ENCODE peak calls at places on chromosomes 11 and 22, in ten cellular contexts. One of them, this sample, is unnamed.

GRCh38 chr22:42270178-42270511 is 308 bp downstream of the TCF20 start:
- DNase-seq in right atrium auricular region: no peak
- DNase-seq in IMR-90: no peak
- DNase-seq in CD8-positive, alpha-beta memory T cell: peak; percentile 63
- DNase-seq in body of pancreas: peak; percentile 34
- DNase-seq in OCI-LY7: no peak
- DNase-seq in adipocyte: no peak
- DNase-seq in Caco-2: peak; percentile 76
- DNase-seq in spleen: no peak
- DNase-seq in fibroblast of lung: no peak
- DNase-seq in this sample: no peak

GRCh38 chr11:100338144-100338840 is 348.8 kb upstream of the ARHGAP42 start:
- DNase-seq in spleen: no peak
- DNase-seq in fibroblast of lung: no peak
- DNase-seq in IMR-90: no peak
- DNase-seq in Caco-2: no peak
- DNase-seq in OCI-LY7: no peak
- DNase-seq in body of pancreas: no peak
- DNase-seq in right atrium auricular region: no peak
- DNase-seq in adipocyte: no peak
- DNase-seq in CD8-positive, alpha-beta memory T cell: no peak
- DNase-seq in this sample: no peak

GRCh38 chr22:20319041-20319744 is 667 bp downstream of the DGCR6L start:
- DNase-seq in IMR-90: no peak
- DNase-seq in fibroblast of lung: no peak
- DNase-seq in spleen: peak; percentile 56
- DNase-seq in right atrium auricular region: peak; percentile 55
- DNase-seq in Caco-2: no peak
- DNase-seq in body of pancreas: no peak
- DNase-seq in adipocyte: peak; percentile 52
- DNase-seq in OCI-LY7: peak; percentile 37
- DNase-seq in CD8-positive, alpha-beta memory T cell: peak; percentile 44
- DNase-seq in this sample: peak; percentile 48

GRCh38 chr22:50711446-50712340 is 26.3 kb upstream of the ACR start:
- DNase-seq in CD8-positive, alpha-beta memory T cell: no peak
- DNase-seq in fibroblast of lung: no peak
- DNase-seq in spleen: peak; percentile 59
- DNase-seq in adipocyte: no peak
- DNase-seq in IMR-90: no peak
- DNase-seq in body of pancreas: no peak
- DNase-seq in OCI-LY7: no peak
- DNase-seq in right atrium auricular region: no peak
- DNase-seq in Caco-2: no peak
- DNase-seq in this sample: peak; percentile 23

GRCh38 chr11:107018902-107019493 is 722 bp upstream of the GUCY1A2 start:
- DNase-seq in CD8-positive, alpha-beta memory T cell: no peak
- DNase-seq in Caco-2: peak; percentile 80
- DNase-seq in spleen: peak; percentile 78
- DNase-seq in adipocyte: peak; percentile 91
- DNase-seq in body of pancreas: peak; percentile 63
- DNase-seq in IMR-90: peak; percentile 61
- DNase-seq in right atrium auricular region: peak; percentile 73
- DNase-seq in OCI-LY7: no peak
- DNase-seq in fibroblast of lung: peak; percentile 75
- DNase-seq in this sample: peak; percentile 17

GRCh38 chr11:9862981-9863380 is 199.1 kb downstream of the SWAP70 start:
- DNase-seq in right atrium auricular region: no peak
- DNase-seq in body of pancreas: no peak
- DNase-seq in spleen: no peak
- DNase-seq in OCI-LY7: no peak
- DNase-seq in Caco-2: no peak
- DNase-seq in fibroblast of lung: no peak
- DNase-seq in IMR-90: no peak
- DNase-seq in CD8-positive, alpha-beta memory T cell: no peak
- DNase-seq in adipocyte: no peak
- DNase-seq in this sample: no peak

GRCh38 chr11:126090452-126090851 is 27.8 kb upstream of the CDON start:
- DNase-seq in Caco-2: no peak
- DNase-seq in CD8-positive, alpha-beta memory T cell: no peak
- DNase-seq in spleen: peak; percentile 31
- DNase-seq in adipocyte: no peak
- DNase-seq in fibroblast of lung: no peak
- DNase-seq in IMR-90: no peak
- DNase-seq in body of pancreas: no peak
- DNase-seq in right atrium auricular region: no peak
- DNase-seq in OCI-LY7: no peak
- DNase-seq in this sample: no peak

GRCh38 chr22:46010177-46010867 is 33.4 kb upstream of the WNT7B start:
- DNase-seq in body of pancreas: no peak
- DNase-seq in Caco-2: no peak
- DNase-seq in adipocyte: no peak
- DNase-seq in fibroblast of lung: no peak
- DNase-seq in spleen: peak; percentile 71
- DNase-seq in right atrium auricular region: no peak
- DNase-seq in OCI-LY7: no peak
- DNase-seq in CD8-positive, alpha-beta memory T cell: no peak
- DNase-seq in IMR-90: peak; percentile 55
- DNase-seq in this sample: no peak

GRCh38 chr22:50532353-50532700 is 2.5 kb upstream of the TYMP start:
- DNase-seq in body of pancreas: no peak
- DNase-seq in CD8-positive, alpha-beta memory T cell: peak; percentile 50
- DNase-seq in spleen: no peak
- DNase-seq in OCI-LY7: peak; percentile 22
- DNase-seq in adipocyte: no peak
- DNase-seq in Caco-2: peak; percentile 39
- DNase-seq in right atrium auricular region: no peak
- DNase-seq in IMR-90: no peak
- DNase-seq in fibroblast of lung: no peak
- DNase-seq in this sample: no peak

GRCh38 chr11:63961608-63962412 is 12.6 kb upstream of the COX8A start:
- DNase-seq in adipocyte: peak; percentile 19
- DNase-seq in body of pancreas: peak; percentile 60
- DNase-seq in OCI-LY7: no peak
- DNase-seq in fibroblast of lung: peak; percentile 78
- DNase-seq in right atrium auricular region: no peak
- DNase-seq in spleen: no peak
- DNase-seq in IMR-90: peak; percentile 31
- DNase-seq in CD8-positive, alpha-beta memory T cell: no peak
- DNase-seq in Caco-2: peak; percentile 65
- DNase-seq in this sample: no peak

GRCh38 chr11:96303980-96304379 is 39.0 kb downstream of the MAML2 start:
- DNase-seq in CD8-positive, alpha-beta memory T cell: no peak
- DNase-seq in Caco-2: no peak
- DNase-seq in right atrium auricular region: no peak
- DNase-seq in IMR-90: no peak
- DNase-seq in adipocyte: no peak
- DNase-seq in fibroblast of lung: no peak
- DNase-seq in body of pancreas: no peak
- DNase-seq in OCI-LY7: no peak
- DNase-seq in spleen: no peak
- DNase-seq in this sample: no peak

GRCh38 chr11:64687641-64688533 is 35.1 kb downstream of the NRXN2 start:
- DNase-seq in CD8-positive, alpha-beta memory T cell: no peak
- DNase-seq in IMR-90: no peak
- DNase-seq in Caco-2: no peak
- DNase-seq in OCI-LY7: no peak
- DNase-seq in body of pancreas: no peak
- DNase-seq in fibroblast of lung: no peak
- DNase-seq in right atrium auricular region: no peak
- DNase-seq in spleen: no peak
- DNase-seq in adipocyte: no peak
- DNase-seq in this sample: no peak

GRCh38 chr11:20399498-20399897 is 12.0 kb downstream of the PRMT3 start:
- DNase-seq in OCI-LY7: no peak
- DNase-seq in CD8-positive, alpha-beta memory T cell: no peak
- DNase-seq in fibroblast of lung: no peak
- DNase-seq in adipocyte: no peak
- DNase-seq in body of pancreas: no peak
- DNase-seq in right atrium auricular region: no peak
- DNase-seq in Caco-2: no peak
- DNase-seq in IMR-90: no peak
- DNase-seq in spleen: no peak
- DNase-seq in this sample: no peak

GRCh38 chr11:20397281-20397680 is 9.8 kb downstream of the PRMT3 start:
- DNase-seq in Caco-2: no peak
- DNase-seq in adipocyte: peak; percentile 72
- DNase-seq in OCI-LY7: peak; percentile 40
- DNase-seq in fibroblast of lung: peak; percentile 63
- DNase-seq in body of pancreas: peak; percentile 38
- DNase-seq in right atrium auricular region: no peak
- DNase-seq in IMR-90: peak; percentile 57
- DNase-seq in spleen: no peak
- DNase-seq in CD8-positive, alpha-beta memory T cell: peak; percentile 49
- DNase-seq in this sample: no peak

GRCh38 chr11:20406484-20406883 is 19.0 kb downstream of the PRMT3 start:
- DNase-seq in IMR-90: no peak
- DNase-seq in fibroblast of lung: no peak
- DNase-seq in spleen: no peak
- DNase-seq in Caco-2: no peak
- DNase-seq in body of pancreas: no peak
- DNase-seq in adipocyte: no peak
- DNase-seq in CD8-positive, alpha-beta memory T cell: no peak
- DNase-seq in OCI-LY7: no peak
- DNase-seq in right atrium auricular region: no peak
- DNase-seq in this sample: no peak

GRCh38 chr11:20407344-20407743 is 19.8 kb downstream of the PRMT3 start:
- DNase-seq in fibroblast of lung: no peak
- DNase-seq in IMR-90: peak; percentile 53
- DNase-seq in OCI-LY7: no peak
- DNase-seq in Caco-2: no peak
- DNase-seq in adipocyte: peak; percentile 34
- DNase-seq in CD8-positive, alpha-beta memory T cell: no peak
- DNase-seq in spleen: no peak
- DNase-seq in body of pancreas: no peak
- DNase-seq in right atrium auricular region: no peak
- DNase-seq in this sample: no peak

GRCh38 chr11:20403059-20403458 is 15.5 kb downstream of the PRMT3 start:
- DNase-seq in adipocyte: no peak
- DNase-seq in OCI-LY7: no peak
- DNase-seq in right atrium auricular region: no peak
- DNase-seq in IMR-90: no peak
- DNase-seq in spleen: no peak
- DNase-seq in CD8-positive, alpha-beta memory T cell: no peak
- DNase-seq in fibroblast of lung: no peak
- DNase-seq in Caco-2: no peak
- DNase-seq in body of pancreas: no peak
- DNase-seq in this sample: no peak
- H3K36me3 ChIP-seq in adipocyte: peaks cover 65% of the 10 kb centered on the region
- H3K36me3 ChIP-seq in OCI-LY7: peaks cover 88% of the 10 kb centered on the region
- H3K36me3 ChIP-seq in right atrium auricular region: peaks cover 37% of the 10 kb centered on the region
- H3K36me3 ChIP-seq in IMR-90: no peaks in the 10 kb centered on the region
- H3K36me3 ChIP-seq in spleen: peaks cover 51% of the 10 kb centered on the region
- H3K36me3 ChIP-seq in CD8-positive, alpha-beta memory T cell: peaks cover 4% of the 10 kb centered on the region
- H3K36me3 ChIP-seq in fibroblast of lung: no peaks in the 10 kb centered on the region
- H3K36me3 ChIP-seq in Caco-2: no peaks in the 10 kb centered on the region
- H3K36me3 ChIP-seq in body of pancreas: peaks cover 9% of the 10 kb centered on the region
- H3K36me3 ChIP-seq in this sample: no peaks in the 10 kb centered on the region

DNA sequence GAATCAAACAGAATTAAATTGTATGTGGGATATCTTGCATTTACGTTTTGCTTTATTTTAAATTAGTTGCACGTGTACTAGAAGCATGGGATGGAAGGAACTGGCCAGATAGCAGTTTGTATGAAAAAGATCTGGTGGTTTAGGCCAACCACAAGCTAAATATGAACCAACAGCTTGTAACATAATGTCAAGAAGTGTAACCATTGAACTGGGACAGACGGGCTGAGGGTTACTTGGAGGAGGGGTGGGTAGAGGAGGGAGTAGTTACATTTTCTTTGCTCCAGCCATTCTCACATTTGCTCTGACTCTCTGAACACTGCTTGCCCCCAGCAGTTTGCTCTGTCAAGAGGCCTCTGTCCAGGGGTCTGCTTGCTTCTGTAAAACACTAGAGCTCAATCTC is 31.7 kb upstream of the CXCR5 start:
- DNase-seq in OCI-LY7: peak; percentile 86
- DNase-seq in IMR-90: no peak
- DNase-seq in CD8-positive, alpha-beta memory T cell: no peak
- DNase-seq in Caco-2: no peak
- DNase-seq in spleen: no peak
- DNase-seq in adipocyte: no peak
- DNase-seq in right atrium auricular region: no peak
- DNase-seq in body of pancreas: no peak
- DNase-seq in fibroblast of lung: no peak
- DNase-seq in this sample: no peak
- H3K4me3 ChIP-seq in OCI-LY7: peak overlapping the region; percentile 33
- H3K4me3 ChIP-seq in IMR-90: no peak overlapping the region
- H3K4me3 ChIP-seq in CD8-positive, alpha-beta memory T cell: no peak overlapping the region
- H3K4me3 ChIP-seq in Caco-2: no peak overlapping the region
- H3K4me3 ChIP-seq in spleen: no peak overlapping the region
- H3K4me3 ChIP-seq in adipocyte: no peak overlapping the region
- H3K4me3 ChIP-seq in right atrium auricular region: no peak overlapping the region
- H3K4me3 ChIP-seq in body of pancreas: no peak overlapping the region
- H3K4me3 ChIP-seq in fibroblast of lung: no peak overlapping the region
- H3K4me3 ChIP-seq in this sample: no peak overlapping the region

DNA sequence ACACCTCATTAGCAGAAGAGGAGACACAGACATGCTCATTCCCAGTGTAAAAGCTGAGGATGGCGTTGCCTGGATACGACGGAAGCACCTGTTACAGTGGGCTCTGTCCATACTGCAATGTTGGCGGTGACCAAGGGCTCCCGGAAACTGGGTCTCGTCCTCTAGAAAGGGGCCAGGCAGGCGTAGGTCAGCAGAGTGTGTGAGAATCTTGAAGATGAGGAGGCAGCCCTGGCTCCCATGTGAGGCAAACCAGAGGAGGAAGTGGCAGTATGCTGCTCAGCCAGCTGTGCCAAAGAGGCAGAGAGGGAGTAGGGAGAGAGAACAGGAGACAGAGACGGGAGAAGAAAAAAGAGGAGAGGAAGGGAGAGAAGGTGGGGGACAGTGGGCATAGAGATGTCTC is 10.3 kb downstream of the LTO1 start:
- DNase-seq in right atrium auricular region: no peak
- DNase-seq in fibroblast of lung: no peak
- DNase-seq in spleen: peak; percentile 23
- DNase-seq in body of pancreas: no peak
- DNase-seq in Caco-2: peak; percentile 31
- DNase-seq in IMR-90: no peak
- DNase-seq in CD8-positive, alpha-beta memory T cell: no peak
- DNase-seq in adipocyte: no peak
- DNase-seq in OCI-LY7: no peak
- DNase-seq in this sample: no peak
- H3K36me3 ChIP-seq in right atrium auricular region: peaks cover 44% of the 10 kb centered on the region
- H3K36me3 ChIP-seq in fibroblast of lung: peaks cover 10% of the 10 kb centered on the region
- H3K36me3 ChIP-seq in spleen: peaks cover 55% of the 10 kb centered on the region
- H3K36me3 ChIP-seq in body of pancreas: no peaks in the 10 kb centered on the region
- H3K36me3 ChIP-seq in Caco-2: peaks cover 11% of the 10 kb centered on the region
- H3K36me3 ChIP-seq in IMR-90: peaks cover 38% of the 10 kb centered on the region
- H3K36me3 ChIP-seq in CD8-positive, alpha-beta memory T cell: peaks cover 19% of the 10 kb centered on the region
- H3K36me3 ChIP-seq in adipocyte: peaks cover 28% of the 10 kb centered on the region
- H3K36me3 ChIP-seq in OCI-LY7: peaks cover 21% of the 10 kb centered on the region
- H3K36me3 ChIP-seq in this sample: no peaks in the 10 kb centered on the region

DNA sequence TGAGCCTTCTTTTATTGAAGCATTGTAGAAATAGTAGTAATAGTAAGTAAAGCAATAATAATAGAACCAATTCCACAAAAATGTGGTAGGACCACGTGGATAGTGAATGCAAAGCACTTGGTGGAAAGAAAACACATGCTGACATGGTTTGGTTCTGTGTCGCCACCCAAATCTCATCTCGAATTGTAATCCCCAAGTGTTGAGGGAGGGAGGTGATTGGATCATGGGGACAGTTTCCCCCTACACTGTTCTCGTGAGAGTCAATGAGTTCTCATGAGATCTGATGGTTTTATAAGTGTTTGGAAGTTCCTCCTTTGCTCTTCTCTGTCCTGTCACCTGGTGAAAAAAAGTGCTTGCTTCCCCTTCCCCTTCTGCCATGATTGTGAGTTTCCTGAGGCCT is 421.9 kb upstream of the CADM1 start:
- DNase-seq in Caco-2: no peak
- DNase-seq in IMR-90: no peak
- DNase-seq in OCI-LY7: no peak
- DNase-seq in CD8-positive, alpha-beta memory T cell: no peak
- DNase-seq in spleen: no peak
- DNase-seq in body of pancreas: no peak
- DNase-seq in right atrium auricular region: no peak
- DNase-seq in adipocyte: no peak
- DNase-seq in fibroblast of lung: no peak
- DNase-seq in this sample: no peak
- H3K4me3 ChIP-seq in Caco-2: no peak overlapping the region
- H3K4me3 ChIP-seq in IMR-90: no peak overlapping the region
- H3K4me3 ChIP-seq in OCI-LY7: no peak overlapping the region
- H3K4me3 ChIP-seq in CD8-positive, alpha-beta memory T cell: no peak overlapping the region
- H3K4me3 ChIP-seq in spleen: no peak overlapping the region
- H3K4me3 ChIP-seq in body of pancreas: no peak overlapping the region
- H3K4me3 ChIP-seq in right atrium auricular region: no peak overlapping the region
- H3K4me3 ChIP-seq in adipocyte: no peak overlapping the region
- H3K4me3 ChIP-seq in fibroblast of lung: no peak overlapping the region
- H3K4me3 ChIP-seq in this sample: no peak overlapping the region